ENCODE peak calls at places on chromosomes 11 and 22, in six cellular contexts. Z is stimulated activated CD4-positive, alpha-beta T cell treated with anti-CD3 and anti-CD28 coated beads, Interleukin-1b, Interleukin-23, amount 100 ng/mL, for 24 hours; V is Right ventricle myocardium superior; R is GM19239; C is activated CD4-positive, alpha-beta T cell treated with anti-CD3 and anti-CD28 coated beads, Interleukin-2, amount 50 U/mL, for 1 hour; F is brain microvascular endothelial cell. B is an unnamed sample.

GRCh38 chr22:49659924-49660315 is 167.8 kb downstream of the BRD1 start:
- DNase-seq in Z (no peak), V (no peak), R (no peak), C (no peak), F (no peak), B (no peak)

GRCh38 chr11:1796297-1797011 is 32.7 kb upstream of the CTSD start:
- DNase-seq in Z (no peak), V (no peak), R (no peak), C (no peak), F (no peak), B (no peak)

GRCh38 chr11:36149538-36150242 is 139.5 kb downstream of the COMMD9 start:
- DNase-seq in Z (no peak), V (no peak), R (peak), C (no peak), F (peak), B (peak)

GRCh38 chr11:1232328-1233321 is 9.8 kb downstream of the MUC5B start:
- DNase-seq in Z (no peak), V (peak), R (no peak), C (no peak), F (no peak), B (no peak)

GRCh38 chr11:105862736-105863367 is 159.2 kb downstream of the MSANTD4 start:
- DNase-seq in Z (no peak), V (no peak), R (no peak), C (no peak), F (peak), B (peak)

GRCh38 chr11:35234836-35235235 is 95.9 kb downstream of the CD44 start:
- DNase-seq in Z (no peak), V (no peak), R (no peak), C (no peak), F (no peak), B (peak)

GRCh38 chr22:46084376-46084775 is 66.0 kb upstream of the PPARA start:
- DNase-seq in Z (no peak), V (no peak), R (no peak), C (no peak), F (no peak), B (no peak)

GRCh38 chr11:15159085-15159484 is 44.4 kb downstream of the INSC start:
- DNase-seq in Z (no peak), V (no peak), R (peak), C (no peak), F (peak), B (peak)

GRCh38 chr11:95703059-95703458 is 86.5 kb downstream of the FAM76B start:
- DNase-seq in Z (no peak), V (no peak), R (no peak), C (no peak), F (no peak), B (no peak)

GRCh38 chr22:27377901-27378300 is 423.7 kb downstream of the MN1 start:
- DNase-seq in Z (no peak), V (no peak), R (no peak), C (no peak), F (peak), B (no peak)

GRCh38 chr11:3123316-3123715 is 41.8 kb downstream of the OSBPL5 start:
- DNase-seq in Z (no peak), V (peak), R (no peak), C (no peak), F (no peak), B (no peak)

GRCh38 chr11:62806611-62807121 is 1.4 kb upstream of the NXF1 start:
- DNase-seq in Z (no peak), V (no peak), R (no peak), C (no peak), F (no peak), B (peak)

GRCh38 chr22:39234157-39234793 is 10.5 kb downstream of the PDGFB start:
- DNase-seq in Z (no peak), V (peak), R (no peak), C (no peak), F (peak), B (peak)

GRCh38 chr11:73277467-73277866 is 5.3 kb downstream of the P2RY6 start:
- DNase-seq in Z (no peak), V (no peak), R (no peak), C (no peak), F (no peak), B (no peak)

GRCh38 chr11:109364851-109365250 is 57.1 kb upstream of the C11orf87 start:
- DNase-seq in Z (no peak), V (no peak), R (no peak), C (no peak), F (no peak), B (no peak)

GRCh38 chr11:93577291-93577690 is 34.1 kb upstream of the SMCO4 start:
- DNase-seq in Z (no peak), V (no peak), R (no peak), C (no peak), F (peak), B (peak)

GRCh38 chr11:94417386-94417987 is 16.3 kb upstream of the GPR83 start:
- DNase-seq in Z (no peak), V (no peak), R (no peak), C (no peak), F (peak), B (peak)

GRCh38 chr22:30397656-30398635 is 1.1 kb downstream of the SEC14L2 start:
- DNase-seq in Z (no peak), V (no peak), R (no peak), C (no peak), F (no peak), B (no peak)